ENCODE peak calls at places on chromosomes 2 and 18, in seven cellular contexts. B, M, X, F, I, Q and L are unnamed samples.

GRCh38 chr18:50853863-50854271 is 25.1 kb upstream of the ME2 start:
- DNase-seq in M (no peak), X (no peak), I (no peak), F (no peak), B (no peak), Q (no peak), L (peak; percentile 5)

GRCh38 chr18:22088029-22088428 is 81.4 kb upstream of the GATA6 start:
- DNase-seq in Q (no peak), M (no peak), X (no peak), B (no peak), I (no peak), F (no peak), L (no peak)

GRCh38 chr2:28950941-28951630 is 30.0 kb upstream of the TOGARAM2 start:
- DNase-seq in F (no peak), M (no peak), I (no peak), Q (no peak), X (no peak), B (no peak), L (no peak)

GRCh38 chr2:57906152-57906732 is 140.4 kb upstream of the VRK2 start:
- DNase-seq in F (no peak), Q (peak; percentile 58), I (peak; percentile 18), X (peak; percentile 17), B (no peak), M (no peak), L (peak; percentile 85)

GRCh38 chr18:26803643-26804042 is 61.9 kb downstream of the AQP4 start:
- DNase-seq in X (no peak), M (no peak), I (no peak), B (no peak), F (no peak), Q (no peak), L (no peak)

GRCh38 chr2:40256649-40257048 is 195.2 kb downstream of the SLC8A1 start:
- DNase-seq in M (no peak), Q (no peak), X (peak; percentile 25), F (no peak), I (no peak), B (no peak), L (no peak)

GRCh38 chr2:15243762-15244161 is 317.4 kb downstream of the NBAS start:
- DNase-seq in F (no peak), X (no peak), I (no peak), M (no peak), B (no peak), Q (no peak), L (no peak)

GRCh38 chr2:160379399-160379798 is 114.2 kb downstream of the RBMS1 start:
- DNase-seq in B (no peak), Q (no peak), M (no peak), X (no peak), I (no peak), F (no peak), L (no peak)

GRCh38 chr18:31648966-31649429 is 35.4 kb downstream of the B4GALT6 start:
- DNase-seq in X (no peak), F (no peak), I (no peak), Q (no peak), B (no peak), M (no peak), L (no peak)

GRCh38 chr2:27754831-27755230 is 16.7 kb upstream of the MRPL33 start:
- DNase-seq in F (no peak), B (no peak), I (no peak), M (no peak), X (no peak), Q (no peak), L (no peak)

GRCh38 chr2:149492923-149493322 is 94.7 kb downstream of the MMADHC start:
- DNase-seq in Q (no peak), B (no peak), I (no peak), M (no peak), X (no peak), F (no peak), L (no peak)

GRCh38 chr2:190626656-190627055 is 22.2 kb upstream of the NAB1 start:
- DNase-seq in F (no peak), Q (peak; percentile 51), M (no peak), I (no peak), B (no peak), X (peak; percentile 63), L (no peak)

GRCh38 chr2:191501390-191502168 is 176.4 kb upstream of the NABP1 start:
- DNase-seq in X (no peak), I (peak; percentile 73), M (no peak), Q (no peak), B (no peak), F (no peak), L (peak; percentile 7)

GRCh38 chr2:236568068-236568921 is 1.3 kb upstream of the ACKR3 start:
- DNase-seq in I (no peak), B (peak; percentile 53), X (peak; percentile 14), Q (peak; percentile 79), M (peak; percentile 20), F (no peak), L (peak; percentile 23)

GRCh38 chr18:11004294-11004693 is 145.1 kb downstream of the PIEZO2 start:
- DNase-seq in B (no peak), F (no peak), M (no peak), Q (no peak), X (no peak), I (peak; percentile 42), L (no peak)

GRCh38 chr2:76478636-76479035 is 767.9 kb upstream of the GCFC2 start:
- DNase-seq in F (no peak), Q (no peak), M (no peak), I (no peak), B (no peak), X (no peak), L (no peak)

GRCh38 chr2:39241588-39241987 is 2.2 kb downstream of the CDKL4 start:
- DNase-seq in M (no peak), I (no peak), Q (no peak), B (no peak), X (no peak), F (no peak), L (no peak)

GRCh38 chr2:55296393-55296792 is 27.4 kb upstream of the MTIF2 start:
- DNase-seq in B (no peak), Q (no peak), M (no peak), F (no peak), X (no peak), I (no peak), L (no peak)

GRCh38 chr2:225416616-225417367 is 17.3 kb downstream of the NYAP2 start:
- DNase-seq in M (no peak), F (no peak), X (no peak), Q (no peak), I (no peak), B (no peak), L (no peak)

GRCh38 chr2:203656522-203657287 is 49.7 kb upstream of the CD28 start:
- DNase-seq in M (no peak), B (no peak), I (no peak), Q (peak; percentile 62), X (no peak), F (no peak), L (peak; percentile 72)

GRCh38 chr2:173017657-173018420 is 57.8 kb upstream of the MAP3K20 start:
- DNase-seq in X (no peak), B (no peak), M (no peak), F (no peak), I (no peak), Q (no peak), L (no peak)

GRCh38 chr2:238401539-238401938 is 25.2 kb upstream of the ASB1 start:
- DNase-seq in I (no peak), M (no peak), Q (no peak), F (no peak), X (no peak), B (no peak), L (no peak)

GRCh38 chr2:25337276-25337675 is 4.4 kb downstream of the DNMT3A start:
- DNase-seq in Q (peak; percentile 69), B (no peak), F (no peak), X (no peak), M (no peak), I (no peak), L (no peak)

GRCh38 chr2:241776336-241777166 is at the start of gene GAL3ST2:
- DNase-seq in B (peak; percentile 31), M (no peak), F (no peak), Q (no peak), X (no peak), I (no peak), L (no peak)

GRCh38 chr2:141475801-141476200 is 655.0 kb downstream of the LRP1B start:
- DNase-seq in X (peak; percentile 78), Q (no peak), I (no peak), M (no peak), F (no peak), B (no peak), L (no peak)

GRCh38 chr2:200966770-200967169 is 3.3 kb upstream of the ORC2 start:
- DNase-seq in X (no peak), F (no peak), I (peak; percentile 21), Q (no peak), B (no peak), M (no peak), L (no peak)

GRCh38 chr2:5076599-5076998 is 615.6 kb upstream of the SOX11 start:
- DNase-seq in I (no peak), X (no peak), B (no peak), F (no peak), M (no peak), Q (no peak), L (no peak)

GRCh38 chr2:115297056-115297455 is 854.6 kb downstream of the DPP10 start:
- DNase-seq in I (no peak), B (no peak), F (no peak), X (no peak), Q (no peak), M (no peak), L (no peak)

GRCh38 chr2:105138643-105139042 is 100.8 kb downstream of the MRPS9 start:
- DNase-seq in X (no peak), M (no peak), I (no peak), F (no peak), Q (no peak), B (no peak), L (no peak)